ENCODE peak calls at places on chromosome 19, in five cellular contexts. E is K562, A is HCT116, J is GM12878, V is H1. U is an unnamed sample.

GRCh38 chr19:21587549-21587948 is 82.1 kb downstream of the ZNF429 start:
- DNase-seq in A (no peak), E (no peak), V (no peak), J (no peak), U (no peak)

GRCh38 chr19:58059003-58059671 is at the start of gene ZNF135:
- DNase-seq in V (peak), J (no peak), E (no peak), A (no peak), U (no peak)

GRCh38 chr19:38742906-38743305 is 1.4 kb downstream of the CAPN12 start:
- DNase-seq in E (no peak), J (no peak), V (no peak), A (no peak), U (no peak)

GRCh38 chr19:38319421-38320258 is at the start of gene KCNK6:
- DNase-seq in V (peak), J (no peak), E (no peak), A (no peak), U (no peak)

GRCh38 chr19:33344210-33344609 is 29.3 kb upstream of the CEBPG start:
- DNase-seq in E (no peak), J (no peak), A (no peak), V (no peak), U (no peak)

GRCh38 chr19:40280608-40281221 is 4.4 kb downstream of the AKT2 start:
- DNase-seq in A (no peak), V (no peak), E (no peak), J (no peak), U (no peak)

GRCh38 chr19:33388231-33388816 is 14.8 kb downstream of the CEBPG start:
- DNase-seq in V (no peak), E (no peak), A (no peak), J (no peak), U (no peak)

GRCh38 chr19:37077615-37077928 is 661 bp upstream of the ZNF420 start:
- DNase-seq in J (no peak), E (no peak), V (no peak), A (no peak), U (peak)

GRCh38 chr19:34994643-34995471 is 5.3 kb upstream of the GRAMD1A start:
- DNase-seq in E (no peak), V (no peak), J (no peak), A (no peak), U (peak)

GRCh38 chr19:46297700-46298476 is 1.0 kb downstream of the HIF3A start:
- DNase-seq in V (peak), J (no peak), A (no peak), E (peak), U (no peak)

GRCh38 chr19:29529646-29530548 is 4.1 kb downstream of the VSTM2B start:
- DNase-seq in V (peak), E (no peak), A (no peak), J (no peak), U (no peak)

GRCh38 chr19:29810504-29810871 is 1.3 kb upstream of the CCNE1 start:
- DNase-seq in J (no peak), V (no peak), E (peak), A (no peak), U (no peak)

GRCh38 chr19:30968210-30968609 is 381.0 kb downstream of the TSHZ3 start:
- DNase-seq in J (no peak), E (peak), A (no peak), V (no peak), U (no peak)

GRCh38 chr19:11673608-11674041 is 65.1 kb downstream of the ZNF823 start:
- DNase-seq in V (peak), E (peak), A (no peak), J (no peak), U (peak)

GRCh38 chr19:4449022-4449825 is 8.4 kb downstream of the UBXN6 start:
- DNase-seq in A (no peak), E (no peak), V (no peak), J (no peak), U (no peak)

GRCh38 chr19:3687774-3688706 is 12.2 kb downstream of the PIP5K1C start:
- DNase-seq in A (no peak), E (no peak), J (no peak), V (no peak), U (peak)

GRCh38 chr19:2867025-2867991 is at the start of gene ZNF556:
- DNase-seq in V (no peak), J (no peak), A (peak), E (peak), U (peak)

GRCh38 chr19:43807651-43808050 is 5.4 kb upstream of the LYPD5 start:
- DNase-seq in E (no peak), V (no peak), J (no peak), A (no peak), U (no peak)

GRCh38 chr19:43406297-43406696 is 8.4 kb upstream of the TEX101 start:
- DNase-seq in V (peak), A (no peak), J (no peak), E (no peak), U (no peak)

GRCh38 chr19:29940971-29941585 is 961 bp upstream of the URI1 start:
- DNase-seq in V (no peak), A (no peak), J (no peak), E (no peak), U (no peak)

GRCh38 chr19:50377517-50377916 is 1.3 kb downstream of the NR1H2 start:
- DNase-seq in V (no peak), J (no peak), E (peak), A (no peak), U (no peak)

GRCh38 chr19:38826856-38827551 is 4.6 kb downstream of the ECH1 start:
- DNase-seq in V (no peak), J (no peak), E (no peak), A (no peak), U (no peak)

GRCh38 chr19:3047307-3048189 is 14.7 kb downstream of the TLE5 start:
- DNase-seq in E (peak), J (no peak), V (peak), A (peak), U (peak)

GRCh38 chr19:2887391-2887914 is 13.3 kb upstream of the ZNF57 start:
- DNase-seq in A (peak), J (no peak), E (peak), V (peak), U (peak)

GRCh38 chr19:3135961-3136683 is at the start of gene GNA15:
- DNase-seq in A (no peak), J (no peak), E (no peak), V (no peak), U (no peak)

GRCh38 chr19:49802836-49803528 is 10.1 kb downstream of the FUZ start:
- DNase-seq in E (no peak), A (no peak), V (no peak), J (no peak), U (no peak)

GRCh38 chr19:43620061-43621001 is 902 bp upstream of the ZNF428 start:
- DNase-seq in V (no peak), E (peak), A (no peak), J (no peak), U (no peak)

GRCh38 chr19:2569596-2570465 is 93.9 kb downstream of the GADD45B start:
- DNase-seq in A (no peak), J (no peak), V (no peak), E (peak), U (no peak)

GRCh38 chr19:41334793-41335192 is 18.9 kb downstream of the TGFB1 start:
- DNase-seq in E (no peak), J (no peak), A (no peak), V (no peak), U (no peak)
- TF ChIP-seq SRF in E (no peak), J (no peak), A (no peak), V (no peak), U (no peak)

DNA sequence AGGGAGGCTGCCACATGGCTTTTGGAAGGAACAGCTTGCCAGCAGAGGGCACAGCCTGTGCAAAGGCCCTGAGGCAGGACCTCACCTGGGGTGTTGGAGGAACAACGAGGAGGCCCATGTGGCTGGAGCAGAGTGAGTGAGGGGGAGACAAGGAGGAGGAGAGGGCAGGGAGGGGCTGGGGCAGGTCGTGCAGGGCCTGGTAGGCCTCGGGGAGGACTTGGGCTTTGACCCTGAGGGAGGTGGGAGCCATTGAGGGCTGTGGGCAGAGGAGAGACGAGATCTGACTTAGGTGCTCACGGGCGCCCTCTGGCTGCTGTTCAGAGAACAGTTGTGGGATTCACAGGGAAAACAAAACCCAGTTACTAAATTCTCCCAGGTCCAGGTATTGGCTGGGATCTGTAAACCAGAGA is 25.2 kb downstream of the ZNRF4 start:
- DNase-seq in A (peak), V (peak), J (no peak), E (peak), U (peak)
- TF ChIP-seq SRF in A (no peak), V (no peak), J (no peak), E (no peak), U (no peak)

GRCh38 chr19:14629557-14629956 is 45.1 kb downstream of the ADGRE3 start:
- DNase-seq in V (no peak), J (no peak), E (no peak), A (no peak), U (no peak)

GRCh38 chr19:14632286-14632685 is 42.4 kb downstream of the ADGRE3 start:
- DNase-seq in V (no peak), A (peak), E (peak), J (peak), U (peak)
- TF ChIP-seq SRF in V (no peak), A (no peak), E (no peak), J (no peak), U (no peak)

GRCh38 chr19:16851031-16851712 is 22.0 kb downstream of the SIN3B start:
- DNase-seq in V (no peak), J (no peak), A (no peak), E (no peak), U (no peak)

GRCh38 chr19:16850133-16850532 is 20.9 kb downstream of the SIN3B start:
- DNase-seq in E (no peak), A (no peak), J (no peak), V (no peak), U (no peak)

GRCh38 chr19:16846901-16847300 is 17.7 kb downstream of the SIN3B start:
- DNase-seq in V (no peak), E (no peak), A (no peak), J (no peak), U (no peak)

GRCh38 chr19:16849168-16849567 is 20.0 kb downstream of the SIN3B start:
- DNase-seq in J (no peak), V (no peak), A (no peak), E (no peak), U (no peak)

GRCh38 chr19:16847407-16847806 is 18.2 kb downstream of the SIN3B start:
- DNase-seq in V (no peak), E (no peak), J (no peak), A (no peak), U (no peak)
- TF ChIP-seq SRF in V (no peak), E (no peak), J (no peak), A (no peak), U (no peak)

GRCh38 chr19:10085641-10086031 is 481 bp upstream of the SHFL start:
- DNase-seq in J (no peak), A (no peak), E (peak), V (no peak), U (no peak)

GRCh38 chr19:10084803-10085202 is 1.3 kb upstream of the SHFL start:
- DNase-seq in J (no peak), V (no peak), E (no peak), A (no peak), U (no peak)

GRCh38 chr19:10087296-10088061 is 1.4 kb downstream of the SHFL start:
- DNase-seq in V (no peak), A (no peak), J (no peak), E (no peak), U (no peak)

GRCh38 chr19:10086032-10086903 is at the start of gene SHFL:
- DNase-seq in A (no peak), E (peak), V (peak), J (no peak), U (peak)

DNA sequence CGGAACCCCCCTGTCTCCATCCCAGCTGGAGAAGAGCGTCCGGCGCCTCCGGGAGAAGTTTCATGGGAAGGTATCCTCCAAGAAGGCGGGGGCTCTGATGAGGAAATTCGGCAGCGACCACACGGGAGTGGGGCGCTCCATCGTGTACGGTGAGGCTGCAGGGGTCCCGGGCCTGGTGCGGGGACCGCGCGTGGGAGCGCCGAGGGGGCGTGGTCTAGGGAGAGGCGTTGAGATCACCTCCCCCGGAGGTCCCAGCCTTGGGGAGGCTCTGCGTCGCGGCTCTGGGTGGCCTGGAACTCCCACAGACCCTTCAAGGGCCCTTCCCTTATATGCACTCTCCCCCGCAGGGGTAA is 763 bp downstream of the SHFL start:
- DNase-seq in A (no peak), V (no peak), J (no peak), E (peak), U (no peak)
- TF ChIP-seq SRF in A (no peak), V (no peak), J (no peak), E (no peak), U (no peak)

GRCh38 chr19:48444933-48445194 is 919 bp upstream of the GRWD1 start:
- DNase-seq in V (no peak), J (no peak), A (no peak), E (no peak), U (no peak)

GRCh38 chr19:48444129-48444932 is 1.5 kb upstream of the GRWD1 start:
- DNase-seq in V (no peak), J (no peak), E (no peak), A (no peak), U (no peak)

GRCh38 chr19:48445606-48446481 is at the start of gene GRWD1:
- DNase-seq in J (peak), A (peak), V (peak), E (peak), U (peak)

GRCh38 chr19:48446579-48446978 is 796 bp downstream of the GRWD1 start:
- DNase-seq in J (no peak), E (no peak), V (no peak), A (no peak), U (no peak)

DNA sequence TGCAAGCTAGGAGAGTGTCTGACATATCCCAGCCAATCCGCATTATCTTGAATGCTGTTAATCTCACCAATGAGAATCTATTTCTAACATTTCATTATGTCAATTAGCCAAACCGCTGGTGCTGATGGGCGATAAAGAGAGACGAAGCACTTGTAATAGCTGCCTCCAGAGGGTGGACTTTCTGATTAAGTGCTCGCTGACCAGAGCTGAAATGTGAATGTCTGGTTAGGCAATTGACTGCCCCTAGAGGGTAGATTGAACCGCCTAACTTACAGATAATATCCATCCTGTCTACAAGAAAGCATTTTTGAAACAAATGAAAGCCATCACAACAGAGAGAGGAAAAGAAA is 552 bp upstream of the GRWD1 start:
- DNase-seq in J (no peak), E (peak), A (peak), V (peak), U (peak)
- TF ChIP-seq SRF in J (no peak), E (no peak), A (peak), V (no peak), U (no peak)

GRCh38 chr19:53015730-53016129 is 2.0 kb downstream of the ERVV-1 start:
- DNase-seq in V (no peak), J (no peak), A (no peak), E (no peak), U (no peak)

GRCh38 chr19:53015159-53015558 is 1.4 kb downstream of the ERVV-1 start:
- DNase-seq in V (no peak), E (no peak), A (no peak), J (no peak), U (no peak)

DNA sequence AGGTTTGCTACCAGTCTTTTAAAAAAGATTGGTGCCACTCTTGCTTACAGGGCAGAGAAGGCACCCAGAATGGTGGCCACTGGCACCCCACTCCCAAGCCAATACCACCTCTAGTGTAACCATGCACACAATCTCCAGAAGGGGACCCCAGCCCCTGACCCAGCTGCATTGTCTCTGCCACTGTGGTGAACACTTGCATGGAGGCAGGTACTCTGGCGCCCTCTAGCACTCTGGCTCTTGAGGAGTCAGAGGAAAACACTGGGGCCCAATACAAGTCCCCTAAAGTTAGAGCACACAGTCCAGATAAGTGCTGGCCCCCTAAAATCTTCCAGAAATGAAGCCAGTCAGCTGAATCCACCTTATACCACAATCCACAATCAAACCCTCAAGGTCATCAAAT is 6.0 kb downstream of the ERVV-1 start:
- DNase-seq in A (peak), V (peak), J (no peak), E (peak), U (no peak)
- TF ChIP-seq SRF in A (no peak), V (no peak), J (no peak), E (no peak), U (no peak)

GRCh38 chr19:1248454-1249297 is at the start of gene MIDN:
- DNase-seq in V (peak), J (no peak), A (no peak), E (peak), U (peak)
- TF ChIP-seq SRF in V (no peak), J (no peak), A (no peak), E (no peak), U (no peak)

GRCh38 chr19:19028526-19028925 is 4.8 kb downstream of the SUGP2 start:
- DNase-seq in J (no peak), V (no peak), A (no peak), E (no peak), U (no peak)
- TF ChIP-seq SRF in J (no peak), V (no peak), A (no peak), E (no peak), U (no peak)